ENCODE peak calls at places on chromosomes 11 and 22, in seven cellular contexts. One of them, this sample, is unnamed.

GRCh38 chr11:94424662-94425061 is 23.4 kb upstream of the GPR83 start:
- DNase-seq in GM23338: no peak
- DNase-seq in endothelial cell of umbilical vein: no peak
- DNase-seq in neural progenitor cell: no peak
- DNase-seq in hepatocyte: no peak
- DNase-seq in HepG2: no peak
- DNase-seq in astrocyte: peak; percentile 12
- DNase-seq in this sample: peak; percentile 34

GRCh38 chr11:58127350-58127749 is 2.0 kb upstream of the OR9I1 start:
- DNase-seq in GM23338: peak; percentile 30
- DNase-seq in endothelial cell of umbilical vein: no peak
- DNase-seq in neural progenitor cell: no peak
- DNase-seq in hepatocyte: no peak
- DNase-seq in HepG2: no peak
- DNase-seq in astrocyte: no peak
- DNase-seq in this sample: no peak

GRCh38 chr11:122037911-122038310 is 78.1 kb downstream of the BLID start:
- DNase-seq in GM23338: no peak
- DNase-seq in endothelial cell of umbilical vein: no peak
- DNase-seq in neural progenitor cell: no peak
- DNase-seq in hepatocyte: no peak
- DNase-seq in HepG2: no peak
- DNase-seq in astrocyte: no peak
- DNase-seq in this sample: no peak

GRCh38 chr22:46145361-46145851 is 4.9 kb upstream of the PPARA start:
- DNase-seq in GM23338: no peak
- DNase-seq in endothelial cell of umbilical vein: no peak
- DNase-seq in neural progenitor cell: no peak
- DNase-seq in hepatocyte: no peak
- DNase-seq in HepG2: no peak
- DNase-seq in astrocyte: no peak
- DNase-seq in this sample: no peak

GRCh38 chr22:38739300-38740055 is 16.3 kb downstream of the SUN2 start:
- DNase-seq in GM23338: no peak
- DNase-seq in endothelial cell of umbilical vein: no peak
- DNase-seq in neural progenitor cell: no peak
- DNase-seq in hepatocyte: no peak
- DNase-seq in HepG2: no peak
- DNase-seq in astrocyte: no peak
- DNase-seq in this sample: no peak

GRCh38 chr22:43228330-43228729 is 41.4 kb upstream of the TTLL12 start:
- DNase-seq in GM23338: peak; percentile 88
- DNase-seq in endothelial cell of umbilical vein: peak; percentile 36
- DNase-seq in neural progenitor cell: peak; percentile 57
- DNase-seq in hepatocyte: peak; percentile 49
- DNase-seq in HepG2: no peak
- DNase-seq in astrocyte: no peak
- DNase-seq in this sample: peak; percentile 15

GRCh38 chr11:61587541-61587941 is 6.7 kb upstream of the SYT7 start:
- DNase-seq in GM23338: peak; percentile 90
- DNase-seq in endothelial cell of umbilical vein: no peak
- DNase-seq in neural progenitor cell: peak; percentile 87
- DNase-seq in hepatocyte: peak; percentile 81
- DNase-seq in HepG2: no peak
- DNase-seq in astrocyte: no peak
- DNase-seq in this sample: peak; percentile 76

GRCh38 chr11:3380706-3381570 is 2.0 kb upstream of the ZNF195 start:
- DNase-seq in GM23338: peak; percentile 87
- DNase-seq in endothelial cell of umbilical vein: no peak
- DNase-seq in neural progenitor cell: peak; percentile 71
- DNase-seq in hepatocyte: no peak
- DNase-seq in HepG2: no peak
- DNase-seq in astrocyte: no peak
- DNase-seq in this sample: peak; percentile 68

GRCh38 chr22:31607696-31608095 is 54.3 kb downstream of the PISD start:
- DNase-seq in GM23338: no peak
- DNase-seq in endothelial cell of umbilical vein: no peak
- DNase-seq in neural progenitor cell: no peak
- DNase-seq in hepatocyte: no peak
- DNase-seq in HepG2: no peak
- DNase-seq in astrocyte: no peak
- DNase-seq in this sample: no peak

GRCh38 chr11:3158131-3158591 is 6.9 kb downstream of the OSBPL5 start:
- DNase-seq in GM23338: no peak
- DNase-seq in endothelial cell of umbilical vein: no peak
- DNase-seq in neural progenitor cell: no peak
- DNase-seq in hepatocyte: no peak
- DNase-seq in HepG2: no peak
- DNase-seq in astrocyte: no peak
- DNase-seq in this sample: no peak

GRCh38 chr11:120703358-120704152 is 192.0 kb downstream of the GRIK4 start:
- DNase-seq in GM23338: no peak
- DNase-seq in endothelial cell of umbilical vein: no peak
- DNase-seq in neural progenitor cell: no peak
- DNase-seq in hepatocyte: no peak
- DNase-seq in HepG2: no peak
- DNase-seq in astrocyte: no peak
- DNase-seq in this sample: no peak

GRCh38 chr11:103228807-103229206 is 119.6 kb downstream of the DYNC2H1 start:
- DNase-seq in GM23338: no peak
- DNase-seq in endothelial cell of umbilical vein: no peak
- DNase-seq in neural progenitor cell: peak; percentile 19
- DNase-seq in hepatocyte: no peak
- DNase-seq in HepG2: no peak
- DNase-seq in astrocyte: no peak
- DNase-seq in this sample: peak; percentile 4

GRCh38 chr22:22167791-22168189 is 76.8 kb upstream of the VPREB1 start:
- DNase-seq in GM23338: no peak
- DNase-seq in endothelial cell of umbilical vein: no peak
- DNase-seq in neural progenitor cell: no peak
- DNase-seq in hepatocyte: no peak
- DNase-seq in HepG2: no peak
- DNase-seq in astrocyte: no peak
- DNase-seq in this sample: no peak

GRCh38 chr11:30364139-30364875 is 41.4 kb downstream of the ARL14EP start:
- DNase-seq in GM23338: peak; percentile 21
- DNase-seq in endothelial cell of umbilical vein: no peak
- DNase-seq in neural progenitor cell: peak; percentile 32
- DNase-seq in hepatocyte: no peak
- DNase-seq in HepG2: no peak
- DNase-seq in astrocyte: no peak
- DNase-seq in this sample: no peak

GRCh38 chr11:130718118-130718517 is 198.2 kb downstream of the SNX19 start:
- DNase-seq in GM23338: no peak
- DNase-seq in endothelial cell of umbilical vein: no peak
- DNase-seq in neural progenitor cell: no peak
- DNase-seq in hepatocyte: no peak
- DNase-seq in HepG2: no peak
- DNase-seq in astrocyte: no peak
- DNase-seq in this sample: no peak

GRCh38 chr11:62505112-62505783 is 41.4 kb downstream of the AHNAK start:
- DNase-seq in GM23338: peak; percentile 92
- DNase-seq in endothelial cell of umbilical vein: no peak
- DNase-seq in neural progenitor cell: peak; percentile 63
- DNase-seq in hepatocyte: peak; percentile 64
- DNase-seq in HepG2: no peak
- DNase-seq in astrocyte: no peak
- DNase-seq in this sample: peak; percentile 31

GRCh38 chr11:30285416-30286121 is 37.3 kb upstream of the ARL14EP start:
- DNase-seq in GM23338: no peak
- DNase-seq in endothelial cell of umbilical vein: no peak
- DNase-seq in neural progenitor cell: no peak
- DNase-seq in hepatocyte: no peak
- DNase-seq in HepG2: no peak
- DNase-seq in astrocyte: no peak
- DNase-seq in this sample: no peak

GRCh38 chr11:29002816-29003215 is 894.6 kb downstream of the METTL15 start:
- DNase-seq in GM23338: no peak
- DNase-seq in endothelial cell of umbilical vein: peak; percentile 78
- DNase-seq in neural progenitor cell: no peak
- DNase-seq in hepatocyte: no peak
- DNase-seq in HepG2: no peak
- DNase-seq in astrocyte: no peak
- DNase-seq in this sample: no peak

GRCh38 chr11:47099213-47099917 is 77.3 kb downstream of the ARFGAP2 start:
- DNase-seq in GM23338: no peak
- DNase-seq in endothelial cell of umbilical vein: peak; percentile 64
- DNase-seq in neural progenitor cell: no peak
- DNase-seq in hepatocyte: no peak
- DNase-seq in HepG2: peak; percentile 76
- DNase-seq in astrocyte: peak; percentile 32
- DNase-seq in this sample: no peak

GRCh38 chr22:35900483-35901168 is 128.0 kb downstream of the RBFOX2 start:
- DNase-seq in GM23338: peak; percentile 37
- DNase-seq in endothelial cell of umbilical vein: peak; percentile 28
- DNase-seq in neural progenitor cell: no peak
- DNase-seq in hepatocyte: no peak
- DNase-seq in HepG2: no peak
- DNase-seq in astrocyte: peak; percentile 82
- DNase-seq in this sample: peak; percentile 77

GRCh38 chr11:59222464-59223065 is 9.8 kb upstream of the MPEG1 start:
- DNase-seq in GM23338: no peak
- DNase-seq in endothelial cell of umbilical vein: no peak
- DNase-seq in neural progenitor cell: no peak
- DNase-seq in hepatocyte: no peak
- DNase-seq in HepG2: no peak
- DNase-seq in astrocyte: no peak
- DNase-seq in this sample: no peak

GRCh38 chr11:60842688-60843605 is 1.0 kb downstream of the CCDC86 start:
- DNase-seq in GM23338: no peak
- DNase-seq in endothelial cell of umbilical vein: peak; percentile 32
- DNase-seq in neural progenitor cell: no peak
- DNase-seq in hepatocyte: no peak
- DNase-seq in HepG2: no peak
- DNase-seq in astrocyte: no peak
- DNase-seq in this sample: peak; percentile 60

GRCh38 chr22:44335066-44335839 is 22.5 kb upstream of the SHISAL1 start:
- DNase-seq in GM23338: no peak
- DNase-seq in endothelial cell of umbilical vein: no peak
- DNase-seq in neural progenitor cell: no peak
- DNase-seq in hepatocyte: no peak
- DNase-seq in HepG2: no peak
- DNase-seq in astrocyte: no peak
- DNase-seq in this sample: no peak

GRCh38 chr22:44332946-44333345 is 20.2 kb upstream of the SHISAL1 start:
- DNase-seq in GM23338: no peak
- DNase-seq in endothelial cell of umbilical vein: no peak
- DNase-seq in neural progenitor cell: no peak
- DNase-seq in hepatocyte: no peak
- DNase-seq in HepG2: no peak
- DNase-seq in astrocyte: no peak
- DNase-seq in this sample: no peak

GRCh38 chr22:44335903-44336803 is 23.4 kb upstream of the SHISAL1 start:
- DNase-seq in GM23338: peak; percentile 39
- DNase-seq in endothelial cell of umbilical vein: no peak
- DNase-seq in neural progenitor cell: peak; percentile 34
- DNase-seq in hepatocyte: no peak
- DNase-seq in HepG2: no peak
- DNase-seq in astrocyte: no peak
- DNase-seq in this sample: no peak

GRCh38 chr22:44331881-44332714 is 19.3 kb upstream of the SHISAL1 start:
- DNase-seq in GM23338: peak; percentile 68
- DNase-seq in endothelial cell of umbilical vein: no peak
- DNase-seq in neural progenitor cell: peak; percentile 79
- DNase-seq in hepatocyte: peak; percentile 69
- DNase-seq in HepG2: no peak
- DNase-seq in astrocyte: no peak
- DNase-seq in this sample: peak; percentile 68

GRCh38 chr22:44333847-44334635 is 21.3 kb upstream of the SHISAL1 start:
- DNase-seq in GM23338: no peak
- DNase-seq in endothelial cell of umbilical vein: no peak
- DNase-seq in neural progenitor cell: no peak
- DNase-seq in hepatocyte: no peak
- DNase-seq in HepG2: no peak
- DNase-seq in astrocyte: no peak
- DNase-seq in this sample: no peak
- TF ChIP-seq EZH2 in GM23338: no peak
- TF ChIP-seq EZH2 in endothelial cell of umbilical vein: no peak
- TF ChIP-seq EZH2 in neural progenitor cell: no peak
- TF ChIP-seq EZH2 in hepatocyte: no peak
- TF ChIP-seq EZH2 in HepG2: no peak
- TF ChIP-seq EZH2 in astrocyte: no peak
- TF ChIP-seq EZH2 in this sample: no peak

GRCh38 chr11:73048446-73048845 is 93.7 kb downstream of the FCHSD2 start:
- DNase-seq in GM23338: no peak
- DNase-seq in endothelial cell of umbilical vein: no peak
- DNase-seq in neural progenitor cell: no peak
- DNase-seq in hepatocyte: no peak
- DNase-seq in HepG2: no peak
- DNase-seq in astrocyte: no peak
- DNase-seq in this sample: no peak
- H3K4me3 ChIP-seq in GM23338: no peak overlapping the region
- H3K4me3 ChIP-seq in endothelial cell of umbilical vein: no peak overlapping the region
- H3K4me3 ChIP-seq in neural progenitor cell: no peak overlapping the region
- H3K4me3 ChIP-seq in hepatocyte: no peak overlapping the region
- H3K4me3 ChIP-seq in HepG2: no peak overlapping the region
- H3K4me3 ChIP-seq in astrocyte: no peak overlapping the region
- H3K4me3 ChIP-seq in this sample: no peak overlapping the region

GRCh38 chr22:23565942-23566715 is 14.0 kb downstream of the IGLL1 start:
- DNase-seq in GM23338: peak; percentile 35
- DNase-seq in endothelial cell of umbilical vein: no peak
- DNase-seq in neural progenitor cell: peak; percentile 67
- DNase-seq in hepatocyte: peak; percentile 69
- DNase-seq in HepG2: peak; percentile 31
- DNase-seq in astrocyte: no peak
- DNase-seq in this sample: no peak
- TF ChIP-seq EZH2 in GM23338: no peak
- TF ChIP-seq EZH2 in endothelial cell of umbilical vein: peak; percentile 68
- TF ChIP-seq EZH2 in neural progenitor cell: peak; percentile 65
- TF ChIP-seq EZH2 in hepatocyte: no peak
- TF ChIP-seq EZH2 in HepG2: no peak
- TF ChIP-seq EZH2 in astrocyte: peak; percentile 90
- TF ChIP-seq EZH2 in this sample: peak; percentile 84

DNA sequence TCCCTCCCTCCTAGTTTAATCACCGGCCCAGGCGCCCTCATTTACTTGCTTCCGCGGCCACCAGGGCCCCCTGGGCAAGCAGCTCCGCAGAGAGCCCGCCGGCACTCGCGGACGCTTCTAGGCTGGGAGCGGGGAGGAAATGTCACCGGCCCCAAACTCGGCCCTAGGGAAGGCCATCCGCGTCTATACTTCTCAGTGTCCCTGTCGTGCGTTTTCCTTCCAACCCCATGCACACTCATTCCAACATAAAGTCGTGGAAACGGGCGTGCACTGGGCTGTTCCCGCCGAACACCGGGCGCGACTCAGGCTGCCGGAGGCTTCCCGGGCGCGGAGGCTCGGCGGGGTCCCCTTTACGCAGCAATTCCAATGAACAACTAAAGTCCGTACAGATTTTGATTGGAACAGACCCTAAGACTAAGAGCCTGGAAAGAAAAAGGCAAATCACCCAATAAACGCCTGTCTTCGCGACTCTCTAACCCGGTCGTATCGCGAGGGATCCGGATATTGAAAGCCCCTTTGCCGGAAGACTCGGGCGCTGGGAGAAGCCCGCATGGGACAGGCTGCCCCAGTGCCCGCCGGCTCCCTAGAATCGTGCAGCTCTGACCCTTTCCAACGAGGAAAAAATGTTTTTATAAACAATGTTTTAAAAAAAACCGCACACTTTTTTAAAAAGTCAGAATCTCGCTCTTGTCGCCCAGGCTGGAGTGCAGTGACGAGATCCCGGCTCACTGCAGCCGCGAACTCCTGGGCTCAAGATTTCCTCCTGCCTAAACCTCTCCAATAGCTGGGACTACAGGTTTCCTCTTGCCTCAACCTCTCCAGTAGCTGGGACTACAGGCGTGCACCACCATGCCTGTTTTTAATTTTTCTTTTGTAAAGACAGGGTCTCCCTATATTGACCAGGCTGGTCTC is 1.3 kb upstream of the BARX2 start:
- DNase-seq in GM23338: peak; percentile 54
- DNase-seq in endothelial cell of umbilical vein: no peak
- DNase-seq in neural progenitor cell: peak; percentile 58
- DNase-seq in hepatocyte: no peak
- DNase-seq in HepG2: no peak
- DNase-seq in astrocyte: no peak
- DNase-seq in this sample: peak; percentile 36
- H3K4me3 ChIP-seq in GM23338: peak overlapping the region; percentile 68
- H3K4me3 ChIP-seq in endothelial cell of umbilical vein: no peak overlapping the region
- H3K4me3 ChIP-seq in neural progenitor cell: peak overlapping the region; percentile 45
- H3K4me3 ChIP-seq in hepatocyte: peak overlapping the region; percentile 5
- H3K4me3 ChIP-seq in HepG2: no peak overlapping the region
- H3K4me3 ChIP-seq in astrocyte: peak overlapping the region; percentile 20
- H3K4me3 ChIP-seq in this sample: peak overlapping the region; percentile 50